ENCODE peak calls at places on chromosomes 4 and X, in four cellular contexts. I, Z, P and T are unnamed samples.
A peak's percentile ranks its signal among the peaks of the same experiment; 100 is the strongest.

GRCh38 chrX:40273356-40274050 is 175.7 kb upstream of the BCOR start:
- DNase-seq in Z (no peak), P (peak; percentile 42), I (no peak), T (peak; percentile 64)

GRCh38 chr4:89283226-89283974 is 24.2 kb downstream of the GPRIN3 start:
- DNase-seq in P (no peak), Z (no peak), I (no peak), T (peak; percentile 45)

GRCh38 chr4:187289371-187289770 is 565.7 kb upstream of the FAT1 start:
- DNase-seq in I (no peak), Z (no peak), P (no peak), T (no peak)

GRCh38 chr4:125776146-125776545 is 461.4 kb downstream of the FAT4 start:
- DNase-seq in P (no peak), I (no peak), Z (no peak), T (no peak)

GRCh38 chr4:5931526-5931925 is 38.6 kb upstream of the CRMP1 start:
- DNase-seq in P (no peak), I (no peak), Z (no peak), T (no peak)

GRCh38 chrX:129665916-129666644 is 11.3 kb upstream of the APLN start:
- DNase-seq in P (peak; percentile 83), I (no peak), Z (no peak), T (peak; percentile 44)

GRCh38 chr4:120056249-120056648 is 10.4 kb downstream of the MAD2L1 start:
- DNase-seq in P (peak; percentile 53), I (no peak), Z (no peak), T (peak; percentile 51)

GRCh38 chr4:145047151-145047550 is 50.8 kb downstream of the ANAPC10 start:
- DNase-seq in P (no peak), I (peak; percentile 10), Z (no peak), T (no peak)

GRCh38 chr4:1628892-1629703 is 55.0 kb downstream of the FAM53A start:
- DNase-seq in P (peak; percentile 43), Z (peak; percentile 62), I (peak; percentile 80), T (peak; percentile 24)

GRCh38 chr4:6332042-6332668 is 62.5 kb downstream of the WFS1 start:
- DNase-seq in I (no peak), Z (no peak), P (peak; percentile 33), T (peak; percentile 23)

GRCh38 chr4:84578540-84579409 is 4.2 kb upstream of the CDS1 start:
- DNase-seq in I (peak; percentile 17), Z (no peak), P (peak; percentile 79), T (peak; percentile 58)

GRCh38 chr4:141244419-141244818 is 23.7 kb downstream of the ZNF330 start:
- DNase-seq in I (no peak), P (no peak), Z (no peak), T (no peak)

GRCh38 chr4:188976644-188977115 is 837.4 kb downstream of the TRIML1 start:
- DNase-seq in P (peak; percentile 28), I (no peak), Z (no peak), T (peak; percentile 80)

GRCh38 chr4:156388826-156389225 is 435.2 kb upstream of the CTSO start:
- DNase-seq in Z (no peak), P (peak; percentile 68), I (no peak), T (peak; percentile 30)

GRCh38 chr4:125116431-125116830 is 198.3 kb upstream of the FAT4 start:
- DNase-seq in P (no peak), Z (no peak), I (no peak), T (no peak)

DNA sequence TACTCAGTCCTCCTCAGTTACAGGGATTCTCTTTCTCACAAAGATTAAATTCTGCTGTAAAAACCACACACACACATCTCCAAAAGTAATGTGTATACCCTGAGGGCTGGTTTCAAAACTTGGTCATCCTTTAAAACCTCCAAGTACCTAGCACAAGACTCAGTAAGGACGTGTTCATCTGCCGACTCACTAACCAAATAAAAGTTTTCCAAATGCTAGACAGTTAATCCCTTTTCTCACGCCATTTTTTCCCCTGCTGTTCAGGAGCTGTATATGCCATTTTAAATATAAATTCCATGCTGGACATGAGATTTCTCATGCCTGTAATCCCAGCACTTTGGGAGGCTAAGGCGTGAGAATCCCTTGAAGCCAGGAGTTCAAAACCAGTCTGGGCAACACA is 3.9 kb upstream of the SAT1 start:
- DNase-seq in Z (no peak), P (peak; percentile 19), I (no peak), T (peak; percentile 57)
- TF ChIP-seq CTCF in Z (no peak), P (peak; percentile 11), I (no peak), T (peak; percentile 20)

GRCh38 chr4:100083289-100083688 is 107.0 kb downstream of the DDIT4L start:
- DNase-seq in I (no peak), Z (no peak), P (no peak), T (no peak)
- H3K4me3 ChIP-seq in I (no peak overlapping the region), Z (no peak overlapping the region), P (no peak overlapping the region), T (no peak overlapping the region)

GRCh38 chrX:108131471-108131870 is 39.9 kb downstream of the ATG4A start:
- DNase-seq in I (no peak), P (peak; percentile 58), Z (no peak), T (no peak)

GRCh38 chrX:108132034-108132433 is 40.5 kb downstream of the ATG4A start:
- DNase-seq in Z (no peak), P (no peak), I (no peak), T (no peak)

GRCh38 chrX:108138814-108139213 is 47.2 kb downstream of the ATG4A start:
- DNase-seq in I (no peak), P (no peak), Z (no peak), T (no peak)

GRCh38 chrX:108130889-108131288 is 39.3 kb downstream of the ATG4A start:
- DNase-seq in Z (no peak), I (no peak), P (no peak), T (no peak)

DNA sequence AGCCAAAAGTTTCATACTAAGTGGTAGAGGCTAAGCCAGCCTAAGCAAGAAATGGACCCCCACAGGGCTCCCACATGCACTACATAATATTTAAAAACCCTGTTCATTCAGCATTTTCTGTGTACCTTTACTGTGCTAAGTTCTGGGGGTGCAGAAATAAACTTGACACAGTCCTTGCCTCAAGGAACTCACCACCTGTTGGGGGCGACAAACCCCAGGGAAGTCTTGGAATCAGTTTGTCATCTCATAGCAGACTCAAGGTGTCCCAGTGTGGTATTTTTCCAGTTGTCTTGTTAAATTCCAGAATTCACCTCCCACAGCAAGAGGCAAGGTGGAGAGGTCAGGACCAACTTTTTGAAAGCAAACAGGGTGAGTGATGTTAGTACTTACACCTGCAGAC is 43.1 kb downstream of the ATG4A start:
- DNase-seq in P (no peak), I (no peak), Z (no peak), T (no peak)
- TF ChIP-seq CTCF in P (no peak), I (no peak), Z (no peak), T (no peak)

DNA sequence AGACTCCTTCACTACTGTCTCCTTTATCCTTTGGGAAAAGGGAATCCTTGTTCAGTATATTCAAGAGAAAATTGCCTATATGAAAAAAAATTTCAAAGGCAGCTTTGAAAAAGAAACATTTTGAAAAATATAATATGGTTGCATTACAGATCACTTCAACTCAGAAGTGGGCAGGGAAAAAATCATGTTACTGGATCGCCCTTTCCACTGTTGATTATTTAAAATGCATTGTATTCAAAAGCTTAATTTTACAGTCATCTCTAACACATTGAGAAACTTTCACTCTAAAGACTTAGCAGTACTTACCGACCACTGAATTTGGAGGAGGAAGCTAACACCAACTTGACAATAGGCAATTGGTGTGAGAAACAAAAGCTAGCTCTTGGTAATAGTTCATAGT is 101.8 kb downstream of the CEP135 start:
- DNase-seq in Z (no peak), I (no peak), P (no peak), T (no peak)
- H3K4me3 ChIP-seq in Z (no peak overlapping the region), I (no peak overlapping the region), P (no peak overlapping the region), T (no peak overlapping the region)

GRCh38 chr4:176964116-176964691 is 171.5 kb upstream of the VEGFC start:
- DNase-seq in P (no peak), Z (no peak), I (no peak), T (no peak)
- TF ChIP-seq CTCF in P (peak; percentile 29), Z (no peak), I (no peak), T (peak; percentile 23)

GRCh38 chr4:109966891-109967481 is 54.3 kb downstream of the EGF start:
- DNase-seq in P (no peak), I (no peak), Z (no peak), T (peak; percentile 3)
- H3K4me3 ChIP-seq in P (no peak overlapping the region), I (no peak overlapping the region), Z (no peak overlapping the region), T (no peak overlapping the region)

DNA sequence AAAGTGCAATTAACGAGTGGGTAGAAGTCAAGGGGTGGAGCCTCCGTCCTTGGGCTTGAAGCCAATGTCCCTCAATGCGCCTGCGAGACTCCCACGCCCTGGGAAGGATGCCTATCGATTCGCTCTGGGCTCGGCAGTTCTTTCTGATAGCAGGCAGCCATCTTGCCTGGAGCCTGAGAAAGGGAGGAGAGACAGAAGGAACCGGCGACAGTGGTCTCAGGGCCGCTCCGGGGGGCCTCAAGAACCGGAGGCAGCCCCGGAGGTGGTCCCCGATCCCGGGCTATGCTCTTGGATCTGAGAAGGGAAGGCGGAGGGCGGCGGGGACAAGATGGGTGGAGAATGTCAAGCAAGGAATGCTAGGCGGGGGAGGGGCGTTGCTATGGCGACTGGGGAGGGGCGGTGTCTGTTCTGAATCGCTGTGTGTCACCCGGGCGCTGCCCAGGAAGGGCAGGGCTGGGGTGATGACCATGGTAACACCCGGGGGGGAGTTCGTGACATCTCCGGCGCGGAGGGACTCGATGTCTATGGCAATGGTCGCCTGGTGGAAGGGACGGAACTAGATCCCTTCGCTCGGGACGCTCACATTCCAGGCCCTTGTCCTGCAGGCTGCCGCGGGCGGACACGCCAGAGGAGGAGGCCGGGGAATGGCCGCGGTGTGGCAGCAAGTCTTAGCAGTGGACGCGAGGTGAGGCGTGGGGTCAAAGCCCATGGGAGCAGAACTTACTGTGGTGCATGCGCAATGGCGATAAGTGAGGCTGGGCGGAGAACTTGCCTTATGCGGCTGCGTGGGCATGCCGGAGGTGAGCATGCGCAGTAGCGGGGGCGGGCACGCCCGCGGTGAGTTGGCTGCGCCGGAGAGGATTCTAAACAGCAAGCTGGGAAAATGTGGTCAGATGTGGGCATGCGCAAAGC is at the start of gene WDR13:
- DNase-seq in Z (peak; percentile 90), P (peak; percentile 98), I (peak; percentile 85), T (peak; percentile 96)
- TF ChIP-seq CTCF in Z (no peak), P (no peak), I (no peak), T (no peak)

GRCh38 chr4:25817059-25817681 is 45.6 kb downstream of the SEL1L3 start:
- DNase-seq in I (no peak), Z (no peak), P (peak; percentile 68), T (no peak)
- H3K4me3 ChIP-seq in I (no peak overlapping the region), Z (no peak overlapping the region), P (no peak overlapping the region), T (no peak overlapping the region)